ENCODE peak calls at places on chromosomes 5 and 9, in seven cellular contexts. One of them, this sample, is unnamed.

GRCh38 chr5:56475689-56476486 is 242.8 kb upstream of the ANKRD55 start:
- DNase-seq in adipocyte: peak
- DNase-seq in keratinocyte: no peak
- DNase-seq in T-helper 1 cell: no peak
- DNase-seq in posterior cingulate gyrus: no peak
- DNase-seq in left ventricle myocardium inferior: no peak
- DNase-seq in AG04449: no peak
- DNase-seq in this sample: no peak

GRCh38 chr5:129930221-129930620 is 26.0 kb downstream of the CHSY3 start:
- DNase-seq in left ventricle myocardium inferior: no peak
- DNase-seq in T-helper 1 cell: no peak
- DNase-seq in posterior cingulate gyrus: peak
- DNase-seq in keratinocyte: no peak
- DNase-seq in adipocyte: no peak
- DNase-seq in AG04449: no peak
- DNase-seq in this sample: no peak

GRCh38 chr5:179240561-179240960 is 104.7 kb downstream of the ADAMTS2 start:
- DNase-seq in T-helper 1 cell: no peak
- DNase-seq in posterior cingulate gyrus: peak
- DNase-seq in left ventricle myocardium inferior: no peak
- DNase-seq in keratinocyte: no peak
- DNase-seq in adipocyte: no peak
- DNase-seq in AG04449: no peak
- DNase-seq in this sample: no peak

GRCh38 chr5:125179617-125180016 is 433.2 kb upstream of the ZNF608 start:
- DNase-seq in AG04449: no peak
- DNase-seq in keratinocyte: no peak
- DNase-seq in left ventricle myocardium inferior: no peak
- DNase-seq in T-helper 1 cell: no peak
- DNase-seq in posterior cingulate gyrus: no peak
- DNase-seq in adipocyte: no peak
- DNase-seq in this sample: no peak

GRCh38 chr5:112604741-112605390 is 132.8 kb upstream of the APC start:
- DNase-seq in AG04449: no peak
- DNase-seq in left ventricle myocardium inferior: no peak
- DNase-seq in keratinocyte: no peak
- DNase-seq in posterior cingulate gyrus: no peak
- DNase-seq in adipocyte: no peak
- DNase-seq in T-helper 1 cell: no peak
- DNase-seq in this sample: no peak

GRCh38 chr9:137168907-137169763 is 716 bp downstream of the LRRC26 start:
- DNase-seq in left ventricle myocardium inferior: no peak
- DNase-seq in T-helper 1 cell: no peak
- DNase-seq in keratinocyte: no peak
- DNase-seq in posterior cingulate gyrus: peak
- DNase-seq in AG04449: no peak
- DNase-seq in adipocyte: peak
- DNase-seq in this sample: no peak

GRCh38 chr5:94793113-94793815 is 174.8 kb downstream of the SLF1 start:
- DNase-seq in keratinocyte: no peak
- DNase-seq in adipocyte: peak
- DNase-seq in left ventricle myocardium inferior: no peak
- DNase-seq in T-helper 1 cell: no peak
- DNase-seq in posterior cingulate gyrus: no peak
- DNase-seq in AG04449: peak
- DNase-seq in this sample: peak

GRCh38 chr5:21195145-21195544 is 1207.1 kb upstream of the CDH18 start:
- DNase-seq in posterior cingulate gyrus: no peak
- DNase-seq in adipocyte: peak
- DNase-seq in keratinocyte: no peak
- DNase-seq in left ventricle myocardium inferior: no peak
- DNase-seq in T-helper 1 cell: no peak
- DNase-seq in AG04449: no peak
- DNase-seq in this sample: no peak

GRCh38 chr5:55004728-55005127 is 19.3 kb upstream of the GZMK start:
- DNase-seq in T-helper 1 cell: no peak
- DNase-seq in adipocyte: peak
- DNase-seq in AG04449: no peak
- DNase-seq in keratinocyte: no peak
- DNase-seq in posterior cingulate gyrus: no peak
- DNase-seq in left ventricle myocardium inferior: no peak
- DNase-seq in this sample: peak

GRCh38 chr9:129350143-129350935 is 172.3 kb upstream of the IER5L start:
- DNase-seq in AG04449: no peak
- DNase-seq in posterior cingulate gyrus: no peak
- DNase-seq in adipocyte: no peak
- DNase-seq in keratinocyte: no peak
- DNase-seq in T-helper 1 cell: no peak
- DNase-seq in left ventricle myocardium inferior: no peak
- DNase-seq in this sample: no peak

GRCh38 chr9:126704157-126704941 is 90.6 kb downstream of the LMX1B start:
- DNase-seq in AG04449: no peak
- DNase-seq in left ventricle myocardium inferior: no peak
- DNase-seq in keratinocyte: no peak
- DNase-seq in posterior cingulate gyrus: peak
- DNase-seq in T-helper 1 cell: no peak
- DNase-seq in adipocyte: peak
- DNase-seq in this sample: peak

GRCh38 chr9:38142201-38142600 is 73.2 kb upstream of the SHB start:
- DNase-seq in posterior cingulate gyrus: no peak
- DNase-seq in adipocyte: peak
- DNase-seq in AG04449: peak
- DNase-seq in keratinocyte: peak
- DNase-seq in left ventricle myocardium inferior: no peak
- DNase-seq in T-helper 1 cell: no peak
- DNase-seq in this sample: peak

GRCh38 chr5:82174128-82174918 is 103.8 kb downstream of the RPS23 start:
- DNase-seq in adipocyte: peak
- DNase-seq in AG04449: peak
- DNase-seq in T-helper 1 cell: peak
- DNase-seq in keratinocyte: no peak
- DNase-seq in posterior cingulate gyrus: peak
- DNase-seq in left ventricle myocardium inferior: peak
- DNase-seq in this sample: peak

GRCh38 chr5:6446626-6447309 is 1.9 kb upstream of the UBE2QL1 start:
- DNase-seq in keratinocyte: no peak
- DNase-seq in T-helper 1 cell: no peak
- DNase-seq in adipocyte: no peak
- DNase-seq in AG04449: no peak
- DNase-seq in posterior cingulate gyrus: no peak
- DNase-seq in left ventricle myocardium inferior: no peak
- DNase-seq in this sample: no peak

GRCh38 chr9:119369670-119370366 is 583 bp upstream of the BRINP1 start:
- DNase-seq in T-helper 1 cell: no peak
- DNase-seq in adipocyte: no peak
- DNase-seq in left ventricle myocardium inferior: no peak
- DNase-seq in keratinocyte: no peak
- DNase-seq in posterior cingulate gyrus: no peak
- DNase-seq in AG04449: no peak
- DNase-seq in this sample: no peak

GRCh38 chr5:37836173-37837100 is 3.4 kb downstream of the GDNF start:
- DNase-seq in T-helper 1 cell: no peak
- DNase-seq in adipocyte: peak
- DNase-seq in AG04449: no peak
- DNase-seq in posterior cingulate gyrus: peak
- DNase-seq in left ventricle myocardium inferior: peak
- DNase-seq in keratinocyte: no peak
- DNase-seq in this sample: peak

GRCh38 chr5:138180183-138180782 is 1.4 kb downstream of the KIF20A start:
- DNase-seq in left ventricle myocardium inferior: no peak
- DNase-seq in adipocyte: peak
- DNase-seq in AG04449: peak
- DNase-seq in posterior cingulate gyrus: no peak
- DNase-seq in keratinocyte: peak
- DNase-seq in T-helper 1 cell: no peak
- DNase-seq in this sample: peak

GRCh38 chr9:110578896-110579752 is at the start of gene SVEP1:
- DNase-seq in adipocyte: peak
- DNase-seq in left ventricle myocardium inferior: peak
- DNase-seq in T-helper 1 cell: no peak
- DNase-seq in AG04449: no peak
- DNase-seq in posterior cingulate gyrus: peak
- DNase-seq in keratinocyte: no peak
- DNase-seq in this sample: peak

GRCh38 chr5:132019857-132020555 is 8.5 kb upstream of the ACSL6 start:
- DNase-seq in AG04449: no peak
- DNase-seq in left ventricle myocardium inferior: no peak
- DNase-seq in keratinocyte: no peak
- DNase-seq in T-helper 1 cell: peak
- DNase-seq in adipocyte: no peak
- DNase-seq in posterior cingulate gyrus: no peak
- DNase-seq in this sample: no peak

GRCh38 chr9:15936316-15936869 is 383.6 kb downstream of the CCDC171 start:
- DNase-seq in left ventricle myocardium inferior: peak
- DNase-seq in adipocyte: peak
- DNase-seq in T-helper 1 cell: no peak
- DNase-seq in posterior cingulate gyrus: no peak
- DNase-seq in keratinocyte: no peak
- DNase-seq in AG04449: peak
- DNase-seq in this sample: peak

GRCh38 chr9:26954050-26954508 is 2.1 kb upstream of the IFT74 start:
- DNase-seq in posterior cingulate gyrus: no peak
- DNase-seq in left ventricle myocardium inferior: no peak
- DNase-seq in adipocyte: no peak
- DNase-seq in AG04449: no peak
- DNase-seq in T-helper 1 cell: no peak
- DNase-seq in keratinocyte: no peak
- DNase-seq in this sample: no peak

GRCh38 chr5:57478826-57479225 is 3.8 kb downstream of the ACTBL2 start:
- DNase-seq in left ventricle myocardium inferior: no peak
- DNase-seq in keratinocyte: no peak
- DNase-seq in AG04449: no peak
- DNase-seq in posterior cingulate gyrus: no peak
- DNase-seq in T-helper 1 cell: no peak
- DNase-seq in adipocyte: no peak
- DNase-seq in this sample: peak

GRCh38 chr9:84230355-84231136 is 110.0 kb downstream of the SLC28A3 start:
- DNase-seq in posterior cingulate gyrus: no peak
- DNase-seq in T-helper 1 cell: no peak
- DNase-seq in keratinocyte: no peak
- DNase-seq in adipocyte: peak
- DNase-seq in AG04449: peak
- DNase-seq in left ventricle myocardium inferior: no peak
- DNase-seq in this sample: peak

GRCh38 chr5:10563940-10564837 is at the start of gene ANKRD33B:
- DNase-seq in T-helper 1 cell: peak
- DNase-seq in posterior cingulate gyrus: peak
- DNase-seq in AG04449: no peak
- DNase-seq in left ventricle myocardium inferior: peak
- DNase-seq in keratinocyte: no peak
- DNase-seq in adipocyte: peak
- DNase-seq in this sample: peak

GRCh38 chr9:128455849-128456612 is at the start of gene ODF2:
- DNase-seq in keratinocyte: peak
- DNase-seq in left ventricle myocardium inferior: peak
- DNase-seq in posterior cingulate gyrus: peak
- DNase-seq in adipocyte: peak
- DNase-seq in T-helper 1 cell: peak
- DNase-seq in AG04449: peak
- DNase-seq in this sample: peak

GRCh38 chr5:55063899-55064298 is 38.5 kb upstream of the GZMA start:
- DNase-seq in adipocyte: peak
- DNase-seq in posterior cingulate gyrus: no peak
- DNase-seq in AG04449: no peak
- DNase-seq in left ventricle myocardium inferior: no peak
- DNase-seq in keratinocyte: no peak
- DNase-seq in T-helper 1 cell: no peak
- DNase-seq in this sample: peak

GRCh38 chr5:135191084-135191826 is 157.2 kb upstream of the PITX1 start:
- DNase-seq in AG04449: no peak
- DNase-seq in T-helper 1 cell: no peak
- DNase-seq in adipocyte: peak
- DNase-seq in posterior cingulate gyrus: peak
- DNase-seq in left ventricle myocardium inferior: peak
- DNase-seq in keratinocyte: no peak
- DNase-seq in this sample: peak

GRCh38 chr9:115847245-115847644 is 306.3 kb upstream of the PAPPA start:
- DNase-seq in AG04449: no peak
- DNase-seq in left ventricle myocardium inferior: no peak
- DNase-seq in posterior cingulate gyrus: no peak
- DNase-seq in adipocyte: peak
- DNase-seq in T-helper 1 cell: no peak
- DNase-seq in keratinocyte: no peak
- DNase-seq in this sample: peak

GRCh38 chr9:120555884-120556283 is 24.1 kb downstream of the CDK5RAP2 start:
- DNase-seq in keratinocyte: no peak
- DNase-seq in adipocyte: no peak
- DNase-seq in T-helper 1 cell: no peak
- DNase-seq in posterior cingulate gyrus: no peak
- DNase-seq in AG04449: no peak
- DNase-seq in left ventricle myocardium inferior: no peak
- DNase-seq in this sample: no peak

GRCh38 chr9:106557996-106558667 is 304.8 kb upstream of the ZNF462 start:
- DNase-seq in left ventricle myocardium inferior: no peak
- DNase-seq in T-helper 1 cell: no peak
- DNase-seq in keratinocyte: no peak
- DNase-seq in AG04449: no peak
- DNase-seq in adipocyte: no peak
- DNase-seq in posterior cingulate gyrus: peak
- DNase-seq in this sample: no peak

GRCh38 chr5:134604908-134605307 is 27.7 kb downstream of the SAR1B start:
- DNase-seq in keratinocyte: no peak
- DNase-seq in T-helper 1 cell: no peak
- DNase-seq in AG04449: no peak
- DNase-seq in adipocyte: no peak
- DNase-seq in left ventricle myocardium inferior: no peak
- DNase-seq in posterior cingulate gyrus: no peak
- DNase-seq in this sample: no peak

GRCh38 chr5:170832241-170832640 is 29.6 kb upstream of the RANBP17 start:
- DNase-seq in keratinocyte: no peak
- DNase-seq in T-helper 1 cell: no peak
- DNase-seq in adipocyte: no peak
- DNase-seq in left ventricle myocardium inferior: no peak
- DNase-seq in AG04449: no peak
- DNase-seq in posterior cingulate gyrus: no peak
- DNase-seq in this sample: no peak

GRCh38 chr5:154997746-154998145 is 15.8 kb upstream of the KIF4B start:
- DNase-seq in posterior cingulate gyrus: no peak
- DNase-seq in keratinocyte: peak
- DNase-seq in left ventricle myocardium inferior: no peak
- DNase-seq in AG04449: no peak
- DNase-seq in T-helper 1 cell: no peak
- DNase-seq in adipocyte: no peak
- DNase-seq in this sample: no peak

GRCh38 chr9:114055061-114055460 is 23.0 kb downstream of the AMBP start:
- DNase-seq in AG04449: no peak
- DNase-seq in posterior cingulate gyrus: peak
- DNase-seq in keratinocyte: no peak
- DNase-seq in adipocyte: no peak
- DNase-seq in left ventricle myocardium inferior: no peak
- DNase-seq in T-helper 1 cell: no peak
- DNase-seq in this sample: no peak

GRCh38 chr9:134378901-134379338 is 52.7 kb downstream of the RXRA start:
- DNase-seq in keratinocyte: no peak
- DNase-seq in posterior cingulate gyrus: no peak
- DNase-seq in adipocyte: peak
- DNase-seq in left ventricle myocardium inferior: peak
- DNase-seq in T-helper 1 cell: no peak
- DNase-seq in AG04449: no peak
- DNase-seq in this sample: peak

GRCh38 chr5:103404483-103404882 is 145.9 kb downstream of the MACIR start:
- DNase-seq in keratinocyte: no peak
- DNase-seq in posterior cingulate gyrus: no peak
- DNase-seq in adipocyte: no peak
- DNase-seq in AG04449: no peak
- DNase-seq in left ventricle myocardium inferior: no peak
- DNase-seq in T-helper 1 cell: no peak
- DNase-seq in this sample: no peak

This sample was measured in AG10803.